ENCODE peak calls at places on chromosomes 12 and 14, in six cellular contexts. I is lower leg skin, Y is testis, H is endothelial cell of umbilical vein, V is vagina, T is sigmoid colon. K is an unnamed sample.

GRCh38 chr14:20986811-20987210 is 3.0 kb upstream of the METTL17 start:
- DNase-seq in I (no peak), Y (no peak), T (no peak), H (peak), V (no peak), K (peak)

GRCh38 chr14:30006695-30007094 is 79.0 kb upstream of the PRKD1 start:
- DNase-seq in Y (peak), H (no peak), V (no peak), T (no peak), I (no peak), K (no peak)

GRCh38 chr14:90568405-90568804 is 171.6 kb downstream of the CALM1 start:
- DNase-seq in T (peak), V (no peak), H (no peak), Y (no peak), I (no peak), K (no peak)

GRCh38 chr14:61188936-61189808 is 92.0 kb downstream of the TMEM30B start:
- DNase-seq in Y (peak), H (peak), V (no peak), I (peak), T (peak), K (no peak)

GRCh38 chr12:47909839-47910465 is 5.2 kb upstream of the VDR start:
- DNase-seq in I (no peak), Y (no peak), V (peak), T (peak), H (no peak), K (no peak)

GRCh38 chr12:3040663-3041544 is 36.3 kb upstream of the TSPAN9 start:
- DNase-seq in I (no peak), H (no peak), Y (no peak), T (no peak), V (no peak), K (no peak)

GRCh38 chr14:50058112-50058511 is 58.3 kb downstream of the VCPKMT start:
- DNase-seq in Y (no peak), T (no peak), V (no peak), H (no peak), I (peak), K (no peak)

GRCh38 chr14:79758985-79759384 is 452.3 kb downstream of the DIO2 start:
- DNase-seq in V (no peak), T (no peak), H (no peak), I (no peak), Y (no peak), K (no peak)

GRCh38 chr14:97013878-97014277 is 216.7 kb downstream of the VRK1 start:
- DNase-seq in I (no peak), Y (no peak), T (no peak), H (no peak), V (no peak), K (no peak)

GRCh38 chr12:47378907-47379306 is 299.1 kb upstream of the AMIGO2 start:
- DNase-seq in T (no peak), V (no peak), I (no peak), Y (no peak), H (peak), K (no peak)

DNA sequence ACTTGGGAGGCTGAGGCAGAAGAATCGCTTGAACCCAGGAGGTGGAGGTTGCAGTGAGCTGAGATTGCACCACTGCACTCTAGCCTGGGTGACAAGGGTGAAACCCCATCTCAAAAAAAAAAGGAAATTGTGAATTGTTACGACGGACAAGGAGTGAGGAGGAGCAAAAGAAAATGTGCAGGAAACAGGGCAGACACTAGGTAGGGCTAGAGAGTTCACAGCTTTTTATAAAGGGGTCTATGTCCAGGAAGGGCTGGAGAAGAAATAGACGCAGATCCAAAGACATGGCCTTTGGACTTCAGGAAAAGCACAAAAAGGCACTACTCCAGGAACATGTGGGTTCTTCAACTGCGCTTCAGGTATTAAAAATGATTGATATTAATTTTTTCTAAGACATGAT is 34.4 kb downstream of the ATG14 start:
- DNase-seq in I (no peak), Y (no peak), V (no peak), H (no peak), T (no peak), K (no peak)
- TF ChIP-seq CTCF in I (no peak), Y (no peak), V (no peak), H (no peak), T (no peak), K (peak)

DNA sequence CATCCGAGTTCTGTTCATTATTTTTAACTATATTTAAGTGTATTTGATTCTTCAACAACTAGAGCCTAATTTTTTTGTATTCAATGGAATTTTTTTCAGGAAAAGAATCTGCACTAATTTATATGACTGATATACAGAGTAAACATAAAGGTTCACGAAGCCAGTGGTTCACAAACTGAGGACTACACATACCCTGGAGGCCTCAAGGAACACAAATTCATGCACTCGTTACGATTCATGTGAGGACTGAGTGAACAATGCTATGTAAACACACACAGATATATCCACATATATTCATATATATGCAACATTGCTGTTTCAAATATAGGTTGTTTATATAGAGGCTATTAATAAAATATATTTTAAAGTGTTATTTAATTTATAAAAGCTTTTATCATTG is 137.8 kb downstream of the PHLDA1 start:
- DNase-seq in I (no peak), Y (no peak), T (no peak), V (no peak), H (no peak), K (no peak)
- H3K4me3 ChIP-seq in I (no peak), Y (no peak), T (no peak), V (no peak), H (no peak), K (no peak)

DNA sequence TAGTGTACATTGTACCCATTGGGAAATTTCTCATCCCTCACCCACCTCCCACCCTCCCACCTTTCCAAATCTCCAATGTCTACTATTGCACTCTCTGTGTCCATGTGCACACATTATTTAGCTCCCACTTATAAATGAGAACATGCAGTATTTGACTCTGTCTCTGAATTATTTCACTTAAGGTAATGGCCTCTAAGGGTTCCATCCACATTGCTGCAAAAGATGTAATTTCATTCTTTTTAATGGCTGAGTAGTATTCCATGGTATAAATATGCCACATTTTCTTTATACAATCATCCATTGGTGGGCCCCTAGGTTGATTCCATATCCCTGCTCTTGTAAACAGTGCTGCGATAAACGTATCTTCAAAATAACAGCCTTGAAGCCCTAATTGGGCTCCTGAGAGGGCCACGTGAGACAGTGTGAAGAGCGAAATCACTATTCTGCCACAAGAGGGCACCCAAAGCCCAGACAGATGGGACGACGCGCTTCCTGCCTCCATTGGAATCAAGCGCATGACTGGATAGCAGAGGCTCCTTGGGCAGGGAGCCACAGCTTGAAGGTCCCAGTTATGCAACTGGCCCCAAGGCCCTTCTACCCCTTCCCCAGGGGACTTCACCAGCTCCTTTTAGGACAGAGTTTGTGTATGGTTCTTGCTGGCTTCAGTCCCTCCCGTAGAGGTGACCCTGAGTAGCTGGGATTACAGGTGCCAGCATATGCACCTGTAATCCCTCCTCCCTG is 21.3 kb upstream of the CD27 start:
- DNase-seq in I (peak), V (no peak), Y (peak), T (peak), H (peak), K (peak)
- TF ChIP-seq CTCF in I (peak), V (peak), Y (peak), T (peak), H (peak), K (peak)

GRCh38 chr14:56075301-56075700 is 42.9 kb upstream of the PELI2 start:
- DNase-seq in T (no peak), I (no peak), H (no peak), V (no peak), Y (no peak), K (no peak)

GRCh38 chr14:56073783-56074182 is 44.4 kb upstream of the PELI2 start:
- DNase-seq in T (no peak), Y (no peak), H (no peak), I (no peak), V (no peak), K (no peak)
- H3K4me3 ChIP-seq in T (no peak), Y (no peak), H (no peak), I (no peak), V (no peak), K (no peak)

GRCh38 chr14:99124482-99125104 is 147.4 kb downstream of the BCL11B start:
- DNase-seq in V (peak), H (no peak), T (peak), Y (no peak), I (peak), K (no peak)
- TF ChIP-seq CTCF in V (no peak), H (no peak), T (no peak), Y (no peak), I (no peak), K (no peak)

GRCh38 chr12:26195250-26195640 is at the start of gene SSPN:
- DNase-seq in Y (peak), I (peak), V (no peak), H (peak), T (peak), K (no peak)

GRCh38 chr12:26195641-26196423 is 459 bp downstream of the SSPN start:
- DNase-seq in H (peak), V (no peak), Y (peak), I (peak), T (peak), K (no peak)

GRCh38 chr12:26197832-26198231 is 2.5 kb downstream of the SSPN start:
- DNase-seq in I (no peak), H (no peak), Y (no peak), V (no peak), T (no peak), K (no peak)

GRCh38 chr12:26198742-26199141 is 3.4 kb downstream of the SSPN start:
- DNase-seq in I (peak), H (no peak), Y (no peak), V (no peak), T (peak), K (no peak)

GRCh38 chr12:26196424-26196722 is 1.0 kb downstream of the SSPN start:
- DNase-seq in Y (peak), I (no peak), H (no peak), V (no peak), T (no peak), K (no peak)
- H3K4me3 ChIP-seq in Y (peak), I (no peak), H (no peak), V (peak), T (peak), K (peak)

DNA sequence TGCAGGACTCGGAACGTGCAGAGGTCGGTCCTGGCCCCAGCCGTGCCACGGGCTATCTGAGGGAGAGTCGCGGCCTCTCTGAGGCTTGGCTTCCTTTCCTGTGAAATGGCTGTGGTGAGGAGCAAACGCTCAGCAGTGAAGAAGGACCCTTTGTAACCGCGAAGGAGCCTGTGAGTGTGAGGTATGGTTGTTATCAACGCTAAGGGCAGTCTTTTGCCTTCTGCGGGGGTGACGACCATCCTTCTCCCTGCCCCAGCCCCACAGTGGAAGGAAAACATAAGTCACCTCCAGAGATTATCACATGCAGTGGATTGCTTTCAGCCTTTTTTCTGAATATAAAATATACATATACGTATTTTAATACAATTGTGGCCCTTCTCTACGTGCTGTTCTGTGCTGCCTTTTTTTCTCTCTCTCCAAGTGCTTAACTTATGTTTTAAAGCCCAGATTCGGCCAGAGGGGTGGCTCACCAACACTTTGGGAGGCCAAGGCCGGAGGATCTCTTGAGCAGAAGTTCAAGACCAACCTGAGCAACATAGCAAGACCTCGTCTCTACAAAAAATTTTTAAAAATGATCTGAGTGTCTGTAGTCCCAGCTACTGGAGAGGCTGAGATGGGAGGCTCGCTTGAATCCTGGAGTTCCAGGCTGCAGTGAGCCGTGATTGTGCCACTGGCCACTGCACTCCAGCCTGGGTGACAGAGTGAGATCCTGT is 17.4 kb downstream of the TAMALIN start:
- DNase-seq in Y (no peak), I (no peak), H (no peak), T (no peak), V (no peak), K (no peak)
- TF ChIP-seq CTCF in Y (no peak), I (peak), H (no peak), T (peak), V (no peak), K (no peak)

DNA sequence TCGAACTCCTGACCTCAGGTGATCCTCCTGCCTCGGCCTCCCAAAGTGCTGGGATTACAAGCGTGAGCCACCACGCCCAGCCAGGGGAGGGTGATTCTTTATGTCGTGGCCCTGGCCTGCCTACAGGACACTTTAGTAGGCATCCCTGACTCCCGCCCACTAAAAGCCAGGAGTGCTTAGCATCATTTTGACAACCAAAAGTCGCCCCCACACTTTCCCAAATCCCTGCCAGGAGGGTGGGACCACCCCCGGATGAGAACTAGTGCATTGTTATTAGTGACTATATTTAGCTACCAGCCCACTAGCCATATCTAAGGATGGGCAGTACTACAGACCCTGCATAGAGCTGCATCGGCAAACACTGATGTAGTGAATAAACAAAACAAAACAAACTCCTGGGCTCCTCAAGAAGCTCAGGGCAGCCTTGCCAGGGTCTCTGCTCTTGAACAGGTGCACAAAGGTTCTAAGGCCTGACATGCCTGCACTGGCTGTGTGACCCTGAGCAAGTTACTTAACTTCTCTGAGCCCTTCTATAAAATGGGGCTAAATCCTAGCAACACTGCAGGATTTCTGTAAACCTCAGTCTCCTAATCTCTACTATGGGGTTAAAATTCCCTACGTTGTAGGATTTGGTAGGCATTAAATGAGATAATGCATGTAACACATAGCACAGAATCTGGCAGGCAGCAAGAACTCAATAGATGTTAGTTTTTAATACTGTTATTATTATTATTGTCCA is 2.2 kb downstream of the CAMKK2 start:
- DNase-seq in H (no peak), T (no peak), I (no peak), V (no peak), Y (no peak), K (no peak)
- H3K4me3 ChIP-seq in H (no peak), T (no peak), I (no peak), V (no peak), Y (no peak), K (no peak)